ENCODE peak calls at places on chromosomes 11 and 22, in six cellular contexts. One of them, this sample, is unnamed.

GRCh38 chr11:1049431-1049891 is 12.9 kb upstream of the MUC6 start:
- DNase-seq in memory B cell: no peak
- DNase-seq in ureter: peak; percentile 67
- DNase-seq in EH: no peak
- DNase-seq in T-helper 2 cell: no peak
- DNase-seq in GM04504: no peak
- DNase-seq in this sample: no peak

GRCh38 chr11:20470348-20470747 is 82.8 kb downstream of the PRMT3 start:
- DNase-seq in memory B cell: no peak
- DNase-seq in ureter: no peak
- DNase-seq in EH: no peak
- DNase-seq in T-helper 2 cell: no peak
- DNase-seq in GM04504: no peak
- DNase-seq in this sample: no peak

GRCh38 chr11:116217006-116217405 is 555.8 kb downstream of the BUD13 start:
- DNase-seq in memory B cell: no peak
- DNase-seq in ureter: no peak
- DNase-seq in EH: peak; percentile 29
- DNase-seq in T-helper 2 cell: peak; percentile 15
- DNase-seq in GM04504: no peak
- DNase-seq in this sample: peak; percentile 44

GRCh38 chr22:37184816-37185541 is 3.1 kb downstream of the C1QTNF6 start:
- DNase-seq in memory B cell: no peak
- DNase-seq in ureter: no peak
- DNase-seq in EH: no peak
- DNase-seq in T-helper 2 cell: no peak
- DNase-seq in GM04504: no peak
- DNase-seq in this sample: no peak

GRCh38 chr11:130055637-130056036 is 14.1 kb upstream of the APLP2 start:
- DNase-seq in memory B cell: no peak
- DNase-seq in ureter: no peak
- DNase-seq in EH: peak; percentile 56
- DNase-seq in T-helper 2 cell: no peak
- DNase-seq in GM04504: no peak
- DNase-seq in this sample: peak; percentile 38

GRCh38 chr22:27197618-27198017 is 540.2 kb downstream of the MIAT start:
- DNase-seq in memory B cell: no peak
- DNase-seq in ureter: no peak
- DNase-seq in EH: no peak
- DNase-seq in T-helper 2 cell: no peak
- DNase-seq in GM04504: no peak
- DNase-seq in this sample: no peak

GRCh38 chr22:45246060-45246985 is 5.6 kb upstream of the KIAA0930 start:
- DNase-seq in memory B cell: no peak
- DNase-seq in ureter: peak; percentile 64
- DNase-seq in EH: peak; percentile 97
- DNase-seq in T-helper 2 cell: no peak
- DNase-seq in GM04504: peak; percentile 96
- DNase-seq in this sample: peak; percentile 94

GRCh38 chr11:23569134-23569533 is 708.9 kb upstream of the CCDC179 start:
- DNase-seq in memory B cell: no peak
- DNase-seq in ureter: no peak
- DNase-seq in EH: no peak
- DNase-seq in T-helper 2 cell: no peak
- DNase-seq in GM04504: no peak
- DNase-seq in this sample: peak; percentile 23

GRCh38 chr22:23901600-23901999 is 7.4 kb downstream of the MIF start:
- DNase-seq in memory B cell: no peak
- DNase-seq in ureter: no peak
- DNase-seq in EH: no peak
- DNase-seq in T-helper 2 cell: no peak
- DNase-seq in GM04504: no peak
- DNase-seq in this sample: no peak

GRCh38 chr22:45291061-45291930 is 6.5 kb downstream of the UPK3A start:
- DNase-seq in memory B cell: no peak
- DNase-seq in ureter: no peak
- DNase-seq in EH: no peak
- DNase-seq in T-helper 2 cell: peak; percentile 79
- DNase-seq in GM04504: no peak
- DNase-seq in this sample: no peak

GRCh38 chr11:48109046-48109666 is 107.5 kb upstream of the OR4B1 start:
- DNase-seq in memory B cell: no peak
- DNase-seq in ureter: peak; percentile 41
- DNase-seq in EH: peak; percentile 68
- DNase-seq in T-helper 2 cell: peak; percentile 72
- DNase-seq in GM04504: no peak
- DNase-seq in this sample: peak; percentile 72

GRCh38 chr11:63667993-63668392 is 3.2 kb downstream of the ATL3 start:
- DNase-seq in memory B cell: no peak
- DNase-seq in ureter: no peak
- DNase-seq in EH: peak; percentile 96
- DNase-seq in T-helper 2 cell: peak; percentile 29
- DNase-seq in GM04504: peak; percentile 82
- DNase-seq in this sample: peak; percentile 94

GRCh38 chr22:47619631-47620030 is 857.2 kb downstream of the TBC1D22A start:
- DNase-seq in memory B cell: no peak
- DNase-seq in ureter: no peak
- DNase-seq in EH: no peak
- DNase-seq in T-helper 2 cell: no peak
- DNase-seq in GM04504: no peak
- DNase-seq in this sample: no peak

GRCh38 chr11:34250732-34251639 is 106.8 kb downstream of the ABTB2 start:
- DNase-seq in memory B cell: peak; percentile 65
- DNase-seq in ureter: peak; percentile 54
- DNase-seq in EH: peak; percentile 65
- DNase-seq in T-helper 2 cell: peak; percentile 83
- DNase-seq in GM04504: no peak
- DNase-seq in this sample: peak; percentile 25

GRCh38 chr11:69644071-69644961 is 3.4 kb downstream of the CCND1 start:
- DNase-seq in memory B cell: no peak
- DNase-seq in ureter: peak; percentile 83
- DNase-seq in EH: peak; percentile 92
- DNase-seq in T-helper 2 cell: no peak
- DNase-seq in GM04504: peak; percentile 74
- DNase-seq in this sample: peak; percentile 96

GRCh38 chr11:47867821-47868220 is 19.7 kb upstream of the NUP160 start:
- DNase-seq in memory B cell: no peak
- DNase-seq in ureter: no peak
- DNase-seq in EH: peak; percentile 62
- DNase-seq in T-helper 2 cell: no peak
- DNase-seq in GM04504: no peak
- DNase-seq in this sample: no peak

GRCh38 chr11:67023957-67024353 is 1.0 kb downstream of the SYT12 start:
- DNase-seq in memory B cell: no peak
- DNase-seq in ureter: no peak
- DNase-seq in EH: no peak
- DNase-seq in T-helper 2 cell: no peak
- DNase-seq in GM04504: no peak
- DNase-seq in this sample: no peak

GRCh38 chr11:65850217-65851082 is 7.5 kb downstream of the CFL1 start:
- DNase-seq in memory B cell: no peak
- DNase-seq in ureter: no peak
- DNase-seq in EH: no peak
- DNase-seq in T-helper 2 cell: no peak
- DNase-seq in GM04504: no peak
- DNase-seq in this sample: no peak

GRCh38 chr11:75241036-75241905 is 697 bp downstream of the TPBGL start:
- DNase-seq in memory B cell: peak; percentile 94
- DNase-seq in ureter: peak; percentile 83
- DNase-seq in EH: peak; percentile 83
- DNase-seq in T-helper 2 cell: peak; percentile 88
- DNase-seq in GM04504: peak; percentile 60
- DNase-seq in this sample: peak; percentile 83

GRCh38 chr11:9815486-9816136 is 151.7 kb downstream of the SWAP70 start:
- DNase-seq in memory B cell: no peak
- DNase-seq in ureter: no peak
- DNase-seq in EH: peak; percentile 88
- DNase-seq in T-helper 2 cell: no peak
- DNase-seq in GM04504: peak; percentile 68
- DNase-seq in this sample: peak; percentile 88

GRCh38 chr11:8581300-8581699 is 12.7 kb downstream of the STK33 start:
- DNase-seq in memory B cell: no peak
- DNase-seq in ureter: no peak
- DNase-seq in EH: no peak
- DNase-seq in T-helper 2 cell: no peak
- DNase-seq in GM04504: no peak
- DNase-seq in this sample: peak; percentile 7

GRCh38 chr22:30495041-30495784 is 10.3 kb downstream of the SEC14L4 start:
- DNase-seq in memory B cell: no peak
- DNase-seq in ureter: no peak
- DNase-seq in EH: no peak
- DNase-seq in T-helper 2 cell: no peak
- DNase-seq in GM04504: no peak
- DNase-seq in this sample: no peak